ENCODE peak calls at places on chromosomes 11 and 22, in five cellular contexts. W is NCI-H510A treated with DMSO at 0.1 percent for 48 hours; O is CD14-positive monocyte; P is activated naive CD4-positive, alpha-beta T cell treated with anti-CD3 and anti-CD28 coated beads for 36 hours; D is brain microvascular endothelial cell. T is an unnamed sample.

GRCh38 chr11:10623797-10624761 is 55.6 kb upstream of the LYVE1 start:
- DNase-seq in W (peak; percentile 49), O (no peak), P (no peak), D (no peak), T (no peak)

GRCh38 chr22:28548411-28548810 is 131.2 kb downstream of the TTC28 start:
- DNase-seq in W (no peak), P (no peak), D (no peak), O (no peak), T (no peak)

GRCh38 chr11:46295312-46295995 is 18.0 kb downstream of the CREB3L1 start:
- DNase-seq in W (no peak), P (peak; percentile 71), D (peak; percentile 55), O (no peak), T (peak; percentile 95)

GRCh38 chr11:113664069-113664980 is 41.8 kb downstream of the TMPRSS5 start:
- DNase-seq in O (no peak), D (peak; percentile 82), W (peak; percentile 53), P (no peak), T (no peak)

GRCh38 chr11:31802609-31802989 is 8.5 kb downstream of the PAX6 start:
- DNase-seq in O (no peak), W (no peak), P (no peak), D (no peak), T (peak; percentile 71)

GRCh38 chr22:40728731-40729189 is 49.5 kb downstream of the MCHR1 start:
- DNase-seq in P (peak; percentile 80), O (no peak), D (no peak), W (peak; percentile 38), T (no peak)

GRCh38 chr11:46333129-46333947 is 13.9 kb upstream of the DGKZ start:
- DNase-seq in W (no peak), D (no peak), P (peak; percentile 62), O (no peak), T (peak; percentile 61)

GRCh38 chr11:88043149-88043548 is 132.1 kb downstream of the RAB38 start:
- DNase-seq in D (no peak), P (no peak), W (no peak), O (no peak), T (no peak)

GRCh38 chr11:17388609-17389204 is at the start of gene KCNJ11:
- DNase-seq in P (peak; percentile 14), W (peak; percentile 5), O (no peak), D (no peak), T (peak; percentile 36)

GRCh38 chr22:49780281-49780991 is 47.2 kb downstream of the BRD1 start:
- DNase-seq in O (no peak), P (no peak), W (no peak), D (no peak), T (no peak)

GRCh38 chr11:35160248-35160820 is 21.4 kb downstream of the CD44 start:
- DNase-seq in D (no peak), O (no peak), P (peak; percentile 59), W (no peak), T (no peak)

T was measured in neural progenitor cell.